ENCODE peak calls at places on chromosomes 4 and X, in four cellular contexts. One of them, this sample, is unnamed.
A peak's percentile ranks its signal among the peaks of the same experiment; 100 is the strongest.

GRCh38 chrX:123833387-123833786 is 26.5 kb upstream of the XIAP start:
- ATAC-seq in CD4-positive, CD25-positive, alpha-beta regulatory T cell: peak; percentile 85
- ATAC-seq in right cardiac atrium: peak; percentile 72
- ATAC-seq in stimulated activated memory B cell treated with anti-CD40 and anti-IgM and Interleukin-4, amounts not matched to agents 10 μg/mL and 1 μg/mL and 100 μg/mL, for 72 hours: peak; percentile 85
- ATAC-seq in this sample: peak; percentile 62

GRCh38 chr4:3234171-3235029 is 14.6 kb upstream of the MSANTD1 start:
- ATAC-seq in CD4-positive, CD25-positive, alpha-beta regulatory T cell: no peak
- ATAC-seq in right cardiac atrium: no peak
- ATAC-seq in stimulated activated memory B cell treated with anti-CD40 and anti-IgM and Interleukin-4, amounts not matched to agents 10 μg/mL and 1 μg/mL and 100 μg/mL, for 72 hours: peak; percentile 14
- ATAC-seq in this sample: no peak

GRCh38 chrX:102154218-102154860 is 1.4 kb downstream of the BEX5 start:
- ATAC-seq in CD4-positive, CD25-positive, alpha-beta regulatory T cell: no peak
- ATAC-seq in right cardiac atrium: no peak
- ATAC-seq in stimulated activated memory B cell treated with anti-CD40 and anti-IgM and Interleukin-4, amounts not matched to agents 10 μg/mL and 1 μg/mL and 100 μg/mL, for 72 hours: no peak
- ATAC-seq in this sample: no peak

GRCh38 chr4:88104902-88105610 is 53.4 kb downstream of the ABCG2 start:
- ATAC-seq in CD4-positive, CD25-positive, alpha-beta regulatory T cell: no peak
- ATAC-seq in right cardiac atrium: no peak
- ATAC-seq in stimulated activated memory B cell treated with anti-CD40 and anti-IgM and Interleukin-4, amounts not matched to agents 10 μg/mL and 1 μg/mL and 100 μg/mL, for 72 hours: no peak
- ATAC-seq in this sample: no peak

GRCh38 chr4:95181446-95182306 is 367.1 kb downstream of the UNC5C start:
- ATAC-seq in CD4-positive, CD25-positive, alpha-beta regulatory T cell: no peak
- ATAC-seq in right cardiac atrium: peak; percentile 29
- ATAC-seq in stimulated activated memory B cell treated with anti-CD40 and anti-IgM and Interleukin-4, amounts not matched to agents 10 μg/mL and 1 μg/mL and 100 μg/mL, for 72 hours: no peak
- ATAC-seq in this sample: no peak

GRCh38 chr4:112978691-112979472 is 70.6 kb upstream of the ANK2 start:
- ATAC-seq in CD4-positive, CD25-positive, alpha-beta regulatory T cell: no peak
- ATAC-seq in right cardiac atrium: peak; percentile 22
- ATAC-seq in stimulated activated memory B cell treated with anti-CD40 and anti-IgM and Interleukin-4, amounts not matched to agents 10 μg/mL and 1 μg/mL and 100 μg/mL, for 72 hours: peak; percentile 8
- ATAC-seq in this sample: no peak

GRCh38 chr4:12633058-12633651 is 851.0 kb downstream of the RAB28 start:
- ATAC-seq in CD4-positive, CD25-positive, alpha-beta regulatory T cell: peak; percentile 70
- ATAC-seq in right cardiac atrium: peak; percentile 74
- ATAC-seq in stimulated activated memory B cell treated with anti-CD40 and anti-IgM and Interleukin-4, amounts not matched to agents 10 μg/mL and 1 μg/mL and 100 μg/mL, for 72 hours: peak; percentile 69
- ATAC-seq in this sample: no peak

GRCh38 chr4:152310223-152310622 is 225.7 kb downstream of the FBXW7 start:
- ATAC-seq in CD4-positive, CD25-positive, alpha-beta regulatory T cell: no peak
- ATAC-seq in right cardiac atrium: no peak
- ATAC-seq in stimulated activated memory B cell treated with anti-CD40 and anti-IgM and Interleukin-4, amounts not matched to agents 10 μg/mL and 1 μg/mL and 100 μg/mL, for 72 hours: no peak
- ATAC-seq in this sample: no peak

GRCh38 chr4:189355590-189355989 is 585.1 kb upstream of the FRG1 start:
- ATAC-seq in CD4-positive, CD25-positive, alpha-beta regulatory T cell: no peak
- ATAC-seq in right cardiac atrium: peak; percentile 29
- ATAC-seq in stimulated activated memory B cell treated with anti-CD40 and anti-IgM and Interleukin-4, amounts not matched to agents 10 μg/mL and 1 μg/mL and 100 μg/mL, for 72 hours: peak; percentile 74
- ATAC-seq in this sample: no peak

GRCh38 chr4:106585920-106586349 is 217.4 kb upstream of the GIMD1 start:
- ATAC-seq in CD4-positive, CD25-positive, alpha-beta regulatory T cell: no peak
- ATAC-seq in right cardiac atrium: no peak
- ATAC-seq in stimulated activated memory B cell treated with anti-CD40 and anti-IgM and Interleukin-4, amounts not matched to agents 10 μg/mL and 1 μg/mL and 100 μg/mL, for 72 hours: no peak
- ATAC-seq in this sample: no peak

GRCh38 chrX:154019061-154019621 is 561 bp downstream of the IRAK1 start:
- ATAC-seq in CD4-positive, CD25-positive, alpha-beta regulatory T cell: no peak
- ATAC-seq in right cardiac atrium: no peak
- ATAC-seq in stimulated activated memory B cell treated with anti-CD40 and anti-IgM and Interleukin-4, amounts not matched to agents 10 μg/mL and 1 μg/mL and 100 μg/mL, for 72 hours: peak; percentile 50
- ATAC-seq in this sample: peak; percentile 8

GRCh38 chr4:139333046-139333445 is 30.8 kb upstream of the NDUFC1 start:
- ATAC-seq in CD4-positive, CD25-positive, alpha-beta regulatory T cell: no peak
- ATAC-seq in right cardiac atrium: no peak
- ATAC-seq in stimulated activated memory B cell treated with anti-CD40 and anti-IgM and Interleukin-4, amounts not matched to agents 10 μg/mL and 1 μg/mL and 100 μg/mL, for 72 hours: no peak
- ATAC-seq in this sample: no peak

GRCh38 chr4:10315638-10316037 is 141.6 kb downstream of the ZNF518B start:
- ATAC-seq in CD4-positive, CD25-positive, alpha-beta regulatory T cell: no peak
- ATAC-seq in right cardiac atrium: no peak
- ATAC-seq in stimulated activated memory B cell treated with anti-CD40 and anti-IgM and Interleukin-4, amounts not matched to agents 10 μg/mL and 1 μg/mL and 100 μg/mL, for 72 hours: no peak
- ATAC-seq in this sample: no peak

GRCh38 chrX:40478457-40479065 is 102.2 kb upstream of the ATP6AP2 start:
- ATAC-seq in CD4-positive, CD25-positive, alpha-beta regulatory T cell: no peak
- ATAC-seq in right cardiac atrium: no peak
- ATAC-seq in stimulated activated memory B cell treated with anti-CD40 and anti-IgM and Interleukin-4, amounts not matched to agents 10 μg/mL and 1 μg/mL and 100 μg/mL, for 72 hours: no peak
- ATAC-seq in this sample: no peak

GRCh38 chrX:3384330-3384729 is 37.9 kb upstream of the MXRA5 start:
- ATAC-seq in CD4-positive, CD25-positive, alpha-beta regulatory T cell: no peak
- ATAC-seq in right cardiac atrium: no peak
- ATAC-seq in stimulated activated memory B cell treated with anti-CD40 and anti-IgM and Interleukin-4, amounts not matched to agents 10 μg/mL and 1 μg/mL and 100 μg/mL, for 72 hours: no peak
- ATAC-seq in this sample: no peak

GRCh38 chr4:25505637-25505991 is 128.6 kb downstream of the ANAPC4 start:
- ATAC-seq in CD4-positive, CD25-positive, alpha-beta regulatory T cell: no peak
- ATAC-seq in right cardiac atrium: no peak
- ATAC-seq in stimulated activated memory B cell treated with anti-CD40 and anti-IgM and Interleukin-4, amounts not matched to agents 10 μg/mL and 1 μg/mL and 100 μg/mL, for 72 hours: no peak
- ATAC-seq in this sample: no peak

GRCh38 chr4:150355404-150355803 is 226.5 kb upstream of the MAB21L2 start:
- ATAC-seq in CD4-positive, CD25-positive, alpha-beta regulatory T cell: no peak
- ATAC-seq in right cardiac atrium: no peak
- ATAC-seq in stimulated activated memory B cell treated with anti-CD40 and anti-IgM and Interleukin-4, amounts not matched to agents 10 μg/mL and 1 μg/mL and 100 μg/mL, for 72 hours: no peak
- ATAC-seq in this sample: no peak

GRCh38 chr4:123649644-123650356 is 253.2 kb downstream of the SPRY1 start:
- ATAC-seq in CD4-positive, CD25-positive, alpha-beta regulatory T cell: no peak
- ATAC-seq in right cardiac atrium: peak; percentile 78
- ATAC-seq in stimulated activated memory B cell treated with anti-CD40 and anti-IgM and Interleukin-4, amounts not matched to agents 10 μg/mL and 1 μg/mL and 100 μg/mL, for 72 hours: peak; percentile 58
- ATAC-seq in this sample: peak; percentile 37

GRCh38 chrX:147884958-147885357 is 26.8 kb upstream of the FMR1 start:
- ATAC-seq in CD4-positive, CD25-positive, alpha-beta regulatory T cell: no peak
- ATAC-seq in right cardiac atrium: no peak
- ATAC-seq in stimulated activated memory B cell treated with anti-CD40 and anti-IgM and Interleukin-4, amounts not matched to agents 10 μg/mL and 1 μg/mL and 100 μg/mL, for 72 hours: no peak
- ATAC-seq in this sample: no peak

GRCh38 chr4:84597450-84597849 is 14.5 kb downstream of the CDS1 start:
- ATAC-seq in CD4-positive, CD25-positive, alpha-beta regulatory T cell: no peak
- ATAC-seq in right cardiac atrium: no peak
- ATAC-seq in stimulated activated memory B cell treated with anti-CD40 and anti-IgM and Interleukin-4, amounts not matched to agents 10 μg/mL and 1 μg/mL and 100 μg/mL, for 72 hours: no peak
- ATAC-seq in this sample: no peak

GRCh38 chrX:19904778-19905367 is 17.5 kb upstream of the SH3KBP1 start:
- ATAC-seq in CD4-positive, CD25-positive, alpha-beta regulatory T cell: peak; percentile 52
- ATAC-seq in right cardiac atrium: peak; percentile 50
- ATAC-seq in stimulated activated memory B cell treated with anti-CD40 and anti-IgM and Interleukin-4, amounts not matched to agents 10 μg/mL and 1 μg/mL and 100 μg/mL, for 72 hours: no peak
- ATAC-seq in this sample: peak; percentile 66

GRCh38 chrX:150696264-150696789 is 3.1 kb downstream of the MTMR1 start:
- ATAC-seq in CD4-positive, CD25-positive, alpha-beta regulatory T cell: no peak
- ATAC-seq in right cardiac atrium: peak; percentile 23
- ATAC-seq in stimulated activated memory B cell treated with anti-CD40 and anti-IgM and Interleukin-4, amounts not matched to agents 10 μg/mL and 1 μg/mL and 100 μg/mL, for 72 hours: no peak
- ATAC-seq in this sample: no peak

GRCh38 chrX:131264665-131265064 is 24.4 kb downstream of the IGSF1 start:
- ATAC-seq in CD4-positive, CD25-positive, alpha-beta regulatory T cell: no peak
- ATAC-seq in right cardiac atrium: peak; percentile 55
- ATAC-seq in stimulated activated memory B cell treated with anti-CD40 and anti-IgM and Interleukin-4, amounts not matched to agents 10 μg/mL and 1 μg/mL and 100 μg/mL, for 72 hours: no peak
- ATAC-seq in this sample: no peak